ENCODE peak calls at places on chromosomes 2 and 18, in nine cellular contexts. U is CD4-positive, alpha-beta memory T cell; S is CD8-positive, alpha-beta T cell; A is GM23248; N is astrocyte; J is fibroblast of lung; O is aorta; F is CD8-positive, alpha-beta memory T cell; W is foreskin keratinocyte. M is an unnamed sample.

GRCh38 chr2:231387904-231388724 is 7.4 kb upstream of the B3GNT7 start:
- DNase-seq in O (peak; percentile 79), A (peak; percentile 62), U (no peak), F (no peak), N (peak; percentile 62), J (peak; percentile 71), W (no peak), S (no peak), M (no peak)

GRCh38 chr2:15938803-15939555 is 1.4 kb upstream of the MYCN start:
- DNase-seq in F (no peak), N (no peak), J (no peak), O (no peak), W (no peak), U (no peak), A (no peak), S (no peak), M (no peak)

GRCh38 chr2:36528274-36528673 is 69.7 kb downstream of the FEZ2 start:
- DNase-seq in A (no peak), S (no peak), F (no peak), O (no peak), U (no peak), J (no peak), N (no peak), W (no peak), M (no peak)

GRCh38 chr2:187857826-187858225 is 303.6 kb upstream of the TFPI start:
- DNase-seq in S (no peak), F (no peak), A (no peak), O (no peak), N (no peak), J (no peak), W (no peak), U (no peak), M (no peak)

GRCh38 chr2:7272180-7272579 is 355.0 kb downstream of the RNF144A start:
- DNase-seq in N (peak; percentile 6), A (peak; percentile 86), O (no peak), F (no peak), W (peak; percentile 87), S (no peak), J (peak; percentile 16), U (no peak), M (peak; percentile 85)

GRCh38 chr18:14221689-14222088 is 89.5 kb upstream of the ZNF519 start:
- DNase-seq in J (no peak), A (no peak), W (no peak), U (no peak), F (no peak), O (peak; percentile 63), N (no peak), S (no peak), M (no peak)

GRCh38 chr2:130778781-130779180 is 23.4 kb downstream of the AMER3 start:
- DNase-seq in J (no peak), N (no peak), U (no peak), A (no peak), O (no peak), S (no peak), F (no peak), W (no peak), M (no peak)

GRCh38 chr2:100953406-100954043 is 48.6 kb upstream of the RPL31 start:
- DNase-seq in O (peak; percentile 58), N (no peak), U (peak; percentile 27), J (no peak), W (no peak), A (no peak), F (no peak), S (no peak), M (no peak)

GRCh38 chr18:35479911-35480586 is 17.7 kb downstream of the INO80C start:
- DNase-seq in O (no peak), S (no peak), N (no peak), F (no peak), W (no peak), A (no peak), U (no peak), J (no peak), M (no peak)

GRCh38 chr2:235467586-235467985 is 26.3 kb upstream of the AGAP1 start:
- DNase-seq in F (no peak), J (peak; percentile 47), W (no peak), N (peak; percentile 27), S (no peak), U (no peak), O (no peak), A (peak; percentile 86), M (no peak)

GRCh38 chr2:32564417-32565035 is 63.3 kb upstream of the TTC27 start:
- DNase-seq in S (no peak), O (no peak), U (no peak), N (peak; percentile 21), F (no peak), J (peak; percentile 39), W (no peak), A (no peak), M (no peak)
- H3K27ac ChIP-seq in S (no peak overlapping the region), O (no peak overlapping the region), U (no peak overlapping the region), N (no peak overlapping the region), F (no peak overlapping the region), J (no peak overlapping the region), W (no peak overlapping the region), A (no peak overlapping the region), M (no peak overlapping the region)

GRCh38 chr2:72144746-72145657 is 2.7 kb downstream of the CYP26B1 start:
- DNase-seq in U (no peak), S (peak; percentile 10), W (peak; percentile 51), O (peak; percentile 82), J (no peak), F (peak; percentile 42), A (peak; percentile 55), N (no peak), M (no peak)

GRCh38 chr2:72142743-72143440 is 4.8 kb downstream of the CYP26B1 start:
- DNase-seq in O (peak; percentile 90), F (peak; percentile 21), W (no peak), U (no peak), N (no peak), A (peak; percentile 67), S (peak; percentile 6), J (no peak), M (no peak)

GRCh38 chr2:72141881-72142742 is 5.5 kb downstream of the CYP26B1 start:
- DNase-seq in A (no peak), F (peak; percentile 29), W (no peak), O (peak; percentile 71), N (no peak), S (no peak), J (no peak), U (no peak), M (no peak)

GRCh38 chr2:72144412-72144745 is 3.3 kb downstream of the CYP26B1 start:
- DNase-seq in W (no peak), A (no peak), F (peak; percentile 28), O (peak; percentile 90), J (no peak), S (peak; percentile 9), U (no peak), N (no peak), M (no peak)

DNA sequence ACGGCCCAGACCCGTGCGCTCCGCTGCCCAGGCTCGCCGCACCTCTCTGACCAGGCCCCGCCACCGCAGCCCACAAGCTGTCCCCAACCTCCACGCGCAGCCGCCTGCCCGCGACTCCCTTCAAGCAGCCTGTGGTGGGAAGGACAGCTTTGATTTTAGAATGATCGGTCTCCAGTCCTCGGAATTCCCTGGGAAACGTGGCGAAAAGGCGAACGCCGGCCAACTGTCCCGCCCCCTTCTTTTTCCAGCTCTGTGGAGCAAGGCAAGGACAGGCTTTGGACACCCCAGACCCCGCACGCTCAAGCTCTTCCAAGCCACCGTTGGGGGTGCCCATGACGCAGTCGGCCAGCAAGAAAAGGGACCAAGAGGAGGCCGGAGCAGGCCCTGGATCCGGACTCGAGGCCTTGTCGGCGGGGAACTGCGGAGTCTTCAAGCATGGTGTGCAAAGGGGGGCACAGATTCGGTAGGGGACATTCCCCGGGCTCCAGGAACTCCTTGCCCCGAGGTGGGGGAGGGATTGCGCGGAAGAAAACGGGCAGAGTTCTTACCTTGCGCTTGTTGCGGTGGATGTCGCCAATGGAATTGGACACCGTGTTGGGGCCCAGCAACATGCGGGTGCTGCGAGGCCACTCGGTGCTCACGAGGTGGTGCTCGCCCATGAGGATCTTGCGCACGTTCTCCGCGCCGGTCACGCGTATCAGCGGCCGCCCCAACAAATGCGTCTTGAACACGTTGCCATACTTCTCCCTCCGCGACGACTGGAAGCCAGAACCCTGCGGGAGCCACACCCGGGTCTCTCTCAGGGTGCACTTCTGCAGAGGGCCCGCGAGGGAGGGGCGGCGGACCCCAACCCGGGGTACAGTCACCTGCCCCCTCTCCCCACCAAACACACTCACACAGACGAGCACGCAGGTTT is 4.0 kb downstream of the CYP26B1 start:
- DNase-seq in U (no peak), O (peak; percentile 80), F (peak; percentile 30), N (no peak), S (peak; percentile 7), A (peak; percentile 19), J (no peak), W (no peak), M (no peak)
- H3K27ac ChIP-seq in U (no peak overlapping the region), O (peak overlapping the region; percentile 49), F (no peak overlapping the region), N (no peak overlapping the region), S (no peak overlapping the region), A (no peak overlapping the region), J (no peak overlapping the region), W (no peak overlapping the region), M (no peak overlapping the region)

GRCh38 chr2:157932480-157933205 is 56.5 kb upstream of the ACVR1 start:
- DNase-seq in J (peak; percentile 28), N (peak; percentile 7), A (no peak), U (no peak), S (no peak), W (peak; percentile 35), F (no peak), O (no peak), M (no peak)

GRCh38 chr2:157935378-157935726 is 59.2 kb upstream of the ACVR1 start:
- DNase-seq in O (no peak), F (no peak), A (no peak), W (peak; percentile 45), S (no peak), J (no peak), U (no peak), N (no peak), M (no peak)

GRCh38 chr2:157931542-157931941 is 55.4 kb upstream of the ACVR1 start:
- DNase-seq in J (no peak), U (no peak), O (no peak), N (no peak), A (no peak), S (no peak), F (no peak), W (no peak), M (no peak)

GRCh38 chr2:157934684-157935377 is 58.7 kb upstream of the ACVR1 start:
- DNase-seq in A (no peak), S (no peak), W (no peak), J (no peak), U (no peak), O (no peak), N (no peak), F (no peak), M (no peak)

GRCh38 chr2:157933549-157933948 is 57.4 kb upstream of the ACVR1 start:
- DNase-seq in U (no peak), S (no peak), O (no peak), J (no peak), N (no peak), A (no peak), W (no peak), F (no peak), M (no peak)
- H3K27ac ChIP-seq in U (no peak overlapping the region), S (no peak overlapping the region), O (no peak overlapping the region), J (no peak overlapping the region), N (no peak overlapping the region), A (no peak overlapping the region), W (no peak overlapping the region), F (no peak overlapping the region), M (no peak overlapping the region)

DNA sequence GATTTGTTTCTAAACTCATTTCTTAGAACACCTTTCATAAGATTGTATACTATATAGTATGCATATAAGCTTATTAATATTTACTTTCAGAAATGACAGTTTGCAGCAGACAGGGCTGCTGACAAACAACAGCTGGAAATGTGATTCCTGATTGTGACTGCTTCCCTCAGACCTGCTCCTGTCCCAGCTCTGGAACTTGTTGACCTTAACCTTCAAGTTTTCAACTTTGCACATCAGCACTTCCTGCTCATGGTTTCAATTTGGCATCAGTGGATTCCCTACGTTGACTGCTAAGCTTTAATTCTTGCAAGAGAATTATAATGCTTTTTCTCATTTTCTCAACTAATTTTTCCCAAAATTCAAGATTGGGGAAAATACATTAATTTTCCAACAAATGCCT is 459.2 kb upstream of the ACVR2A start:
- DNase-seq in J (no peak), N (no peak), S (no peak), W (no peak), U (no peak), O (no peak), A (no peak), F (no peak), M (no peak)
- H3K27ac ChIP-seq in J (no peak overlapping the region), N (no peak overlapping the region), S (no peak overlapping the region), W (no peak overlapping the region), U (no peak overlapping the region), O (no peak overlapping the region), A (no peak overlapping the region), F (no peak overlapping the region), M (no peak overlapping the region)